ENCODE peak calls at places on chromosomes 13 and 19, in six cellular contexts. M is CD8-positive, alpha-beta T cell; K is heart right ventricle; G is PC-9; R is tibial nerve; W is cardiac muscle cell. T is an unnamed sample.

GRCh38 chr13:52892925-52893324 is 44.5 kb upstream of the PCDH8 start:
- DNase-seq in G (no peak), K (no peak), R (no peak), W (no peak), M (no peak), T (no peak)

GRCh38 chr13:66558511-66558910 is 671.6 kb downstream of the PCDH9 start:
- DNase-seq in G (no peak), M (no peak), K (no peak), W (peak), R (no peak), T (no peak)

GRCh38 chr13:66159526-66159925 is 1070.6 kb downstream of the PCDH9 start:
- DNase-seq in R (no peak), K (no peak), M (no peak), G (no peak), W (no peak), T (no peak)

GRCh38 chr19:18590273-18591272 is 2.0 kb downstream of the REX1BD start:
- DNase-seq in K (peak), M (no peak), G (no peak), W (peak), R (peak), T (peak)

GRCh38 chr19:29694669-29695627 is 20.1 kb downstream of the C19orf12 start:
- DNase-seq in W (peak), K (peak), M (peak), G (peak), R (peak), T (peak)

GRCh38 chr19:49552749-49553148 is 24.9 kb downstream of the RCN3 start:
- DNase-seq in M (no peak), K (no peak), W (no peak), R (no peak), G (no peak), T (no peak)

GRCh38 chr19:12666305-12667048 is at the start of the genes MAN2B1 and WDR83:
- DNase-seq in K (peak), W (peak), M (peak), G (peak), R (peak), T (peak)

GRCh38 chr13:74778087-74778486 is 643.9 kb upstream of the KLF12 start:
- DNase-seq in M (no peak), R (no peak), G (no peak), K (no peak), W (no peak), T (no peak)

GRCh38 chr19:55777528-55777927 is 8.6 kb downstream of the RFPL4AL1 start:
- DNase-seq in G (no peak), K (no peak), R (no peak), M (no peak), W (no peak), T (no peak)

GRCh38 chr13:27016871-27017270 is 154.7 kb downstream of the USP12 start:
- DNase-seq in W (no peak), R (no peak), G (no peak), K (no peak), M (no peak), T (no peak)

GRCh38 chr13:47226516-47226915 is 329.7 kb upstream of the HTR2A start:
- DNase-seq in G (no peak), M (no peak), W (no peak), K (no peak), R (no peak), T (no peak)

GRCh38 chr13:109156181-109156935 is 526.9 kb downstream of the MYO16 start:
- DNase-seq in W (peak), R (no peak), K (peak), G (peak), M (no peak), T (peak)

GRCh38 chr13:31105020-31105800 is 56.5 kb downstream of the HSPH1 start:
- DNase-seq in W (peak), M (no peak), G (no peak), R (no peak), K (no peak), T (peak)

GRCh38 chr19:43934055-43934984 is 762 bp downstream of the ZNF45 start:
- DNase-seq in G (no peak), K (no peak), W (peak), M (no peak), R (no peak), T (no peak)

GRCh38 chr13:94412870-94413269 is 66.6 kb downstream of the DCT start:
- DNase-seq in R (no peak), K (no peak), G (no peak), W (no peak), M (no peak), T (no peak)

GRCh38 chr19:11560404-11560988 is 1.5 kb upstream of the ELOF1 start:
- DNase-seq in G (peak), R (no peak), M (no peak), W (peak), K (no peak), T (peak)

GRCh38 chr13:26247011-26247410 is 6.9 kb upstream of the CDK8 start:
- DNase-seq in R (no peak), K (no peak), G (no peak), M (no peak), W (no peak), T (no peak)

GRCh38 chr13:98475521-98475920 is 101.4 kb downstream of the STK24 start:
- DNase-seq in R (no peak), G (no peak), M (no peak), W (peak), K (no peak), T (no peak)

GRCh38 chr13:88217372-88217771 is 546.2 kb downstream of the SLITRK5 start:
- DNase-seq in W (no peak), G (no peak), R (no peak), M (no peak), K (no peak), T (peak)

GRCh38 chr13:19959831-19960672 is 1.5 kb downstream of the ZMYM2 start:
- DNase-seq in K (peak), G (peak), W (peak), M (peak), R (peak), T (peak)

GRCh38 chr13:19958119-19959111 is at the start of gene ZMYM2:
- DNase-seq in M (peak), K (peak), W (peak), G (peak), R (peak), T (peak)

GRCh38 chr13:19960673-19961015 is 2.1 kb downstream of the ZMYM2 start:
- DNase-seq in K (no peak), W (peak), R (no peak), G (no peak), M (no peak), T (peak)

GRCh38 chr13:19957320-19958118 is 1.0 kb upstream of the ZMYM2 start:
- DNase-seq in G (peak), W (peak), K (peak), M (peak), R (peak), T (peak)

GRCh38 chr13:19959141-19959830 is 759 bp downstream of the ZMYM2 start:
- DNase-seq in W (peak), M (peak), G (peak), R (peak), K (peak), T (peak)
- TF ChIP-seq CTCF in W (no peak), M (no peak), G (no peak), R (no peak), K (no peak), T (no peak)

GRCh38 chr19:1495051-1495798 is 4.2 kb downstream of the REEP6 start:
- DNase-seq in G (no peak), K (no peak), W (no peak), R (no peak), M (no peak), T (no peak)
- H3K4me3 ChIP-seq in G (no peak), K (no peak), W (no peak), R (no peak), M (no peak), T (no peak)

GRCh38 chr19:35216833-35217707 is 11.5 kb downstream of the FAM187B start:
- DNase-seq in R (no peak), M (no peak), W (no peak), K (no peak), G (peak), T (no peak)
- TF ChIP-seq CTCF in R (peak), M (no peak), W (no peak), K (no peak), G (peak), T (no peak)

DNA sequence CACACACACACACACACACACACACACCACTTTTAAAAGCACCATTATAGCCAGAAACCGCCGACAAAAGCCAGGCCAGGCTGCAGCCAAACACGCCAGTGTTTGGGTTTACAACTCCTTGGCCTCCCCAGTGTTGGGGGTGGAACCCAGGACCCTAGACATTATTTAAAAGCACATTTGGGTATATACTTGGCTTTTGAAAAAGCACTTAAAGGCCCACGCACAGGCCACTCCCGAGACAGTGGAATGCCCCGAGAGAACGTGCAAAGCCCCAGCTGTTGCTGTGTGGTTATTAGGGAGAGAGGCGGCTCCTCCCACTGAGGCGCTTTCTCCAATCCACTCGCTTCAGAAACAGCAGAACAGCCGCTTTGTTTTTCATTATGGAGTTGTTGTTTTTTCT is 38.2 kb downstream of the GGACT start:
- DNase-seq in G (no peak), K (no peak), R (no peak), M (no peak), W (peak), T (peak)
- H3K4me3 ChIP-seq in G (no peak), K (no peak), R (no peak), M (no peak), W (no peak), T (no peak)